ENCODE peak calls at places on chromosomes 5 and 9, in seven cellular contexts. G is PC-9, R is DND-41, S is body of pancreas, T is suprapubic skin, O is Panc1, M is left ventricle myocardium inferior. L is an unnamed sample.

GRCh38 chr9:133168432-133168831 is 4.7 kb upstream of the GBGT1 start:
- DNase-seq in G (no peak), R (no peak), S (no peak), T (no peak), O (peak), M (no peak), L (no peak)

GRCh38 chr9:112203536-112203935 is 28.4 kb upstream of the SUSD1 start:
- DNase-seq in G (no peak), R (no peak), S (no peak), T (no peak), O (no peak), M (no peak), L (peak)

GRCh38 chr9:133819923-133820322 is 81.8 kb upstream of the SARDH start:
- DNase-seq in G (no peak), R (no peak), S (no peak), T (no peak), O (no peak), M (no peak), L (no peak)

GRCh38 chr5:27158775-27159174 is 120.4 kb upstream of the CDH9 start:
- DNase-seq in G (no peak), R (no peak), S (no peak), T (no peak), O (no peak), M (no peak), L (no peak)

GRCh38 chr5:102743900-102744299 is 11.2 kb upstream of the PAM start:
- DNase-seq in G (no peak), R (no peak), S (no peak), T (no peak), O (no peak), M (no peak), L (no peak)

GRCh38 chr5:123297866-123298265 is 125.3 kb downstream of the CEP120 start:
- DNase-seq in G (no peak), R (no peak), S (no peak), T (no peak), O (no peak), M (no peak), L (no peak)

GRCh38 chr9:111945216-111945615 is 48.6 kb downstream of the UGCG start:
- DNase-seq in G (no peak), R (no peak), S (no peak), T (no peak), O (no peak), M (no peak), L (no peak)

GRCh38 chr9:89223398-89223977 is 44.9 kb upstream of the SHC3 start:
- DNase-seq in G (no peak), R (no peak), S (no peak), T (no peak), O (no peak), M (no peak), L (no peak)

GRCh38 chr9:136289651-136290507 is 14.0 kb downstream of the CCDC187 start:
- DNase-seq in G (no peak), R (no peak), S (no peak), T (no peak), O (no peak), M (no peak), L (no peak)
- TF ChIP-seq CTCF in G (no peak), R (peak), S (no peak), T (no peak), O (no peak), M (no peak), L (no peak)

GRCh38 chr5:33933723-33934544 is 2.3 kb upstream of the RXFP3 start:
- DNase-seq in G (peak), R (no peak), S (no peak), T (no peak), O (no peak), M (no peak), L (no peak)

GRCh38 chr5:33937700-33938506 is 1.7 kb downstream of the RXFP3 start:
- DNase-seq in G (no peak), R (no peak), S (no peak), T (no peak), O (no peak), M (no peak), L (no peak)

GRCh38 chr5:33937017-33937699 is 972 bp downstream of the RXFP3 start:
- DNase-seq in G (no peak), R (no peak), S (peak), T (no peak), O (no peak), M (no peak), L (no peak)

GRCh38 chr5:33936381-33937016 is at the start of gene RXFP3:
- DNase-seq in G (no peak), R (no peak), S (peak), T (no peak), O (no peak), M (no peak), L (no peak)

DNA sequence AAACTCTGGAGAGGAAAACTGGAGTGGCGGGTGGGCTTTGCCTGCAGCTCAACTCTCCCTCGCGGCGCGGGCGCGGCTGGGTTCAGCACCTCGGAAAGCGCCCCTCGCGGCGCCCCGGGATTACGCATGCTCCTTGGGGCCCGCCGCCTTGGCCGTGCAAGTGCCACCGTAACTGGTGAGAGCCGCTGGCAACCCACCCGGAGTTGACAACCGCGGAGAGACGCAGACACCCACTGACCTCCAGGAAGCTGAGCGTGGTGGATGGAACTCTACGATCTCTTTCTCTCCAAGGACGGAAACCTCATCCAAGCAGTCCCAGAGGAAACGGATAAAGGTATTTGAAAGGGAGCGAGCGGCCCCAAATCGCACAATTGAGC is 194 bp upstream of the RXFP3 start:
- DNase-seq in G (peak), R (no peak), S (peak), T (no peak), O (no peak), M (peak), L (peak)
- H3K4me3 ChIP-seq in G (no peak), R (no peak), S (no peak), T (peak), O (no peak), M (peak), L (peak)

DNA sequence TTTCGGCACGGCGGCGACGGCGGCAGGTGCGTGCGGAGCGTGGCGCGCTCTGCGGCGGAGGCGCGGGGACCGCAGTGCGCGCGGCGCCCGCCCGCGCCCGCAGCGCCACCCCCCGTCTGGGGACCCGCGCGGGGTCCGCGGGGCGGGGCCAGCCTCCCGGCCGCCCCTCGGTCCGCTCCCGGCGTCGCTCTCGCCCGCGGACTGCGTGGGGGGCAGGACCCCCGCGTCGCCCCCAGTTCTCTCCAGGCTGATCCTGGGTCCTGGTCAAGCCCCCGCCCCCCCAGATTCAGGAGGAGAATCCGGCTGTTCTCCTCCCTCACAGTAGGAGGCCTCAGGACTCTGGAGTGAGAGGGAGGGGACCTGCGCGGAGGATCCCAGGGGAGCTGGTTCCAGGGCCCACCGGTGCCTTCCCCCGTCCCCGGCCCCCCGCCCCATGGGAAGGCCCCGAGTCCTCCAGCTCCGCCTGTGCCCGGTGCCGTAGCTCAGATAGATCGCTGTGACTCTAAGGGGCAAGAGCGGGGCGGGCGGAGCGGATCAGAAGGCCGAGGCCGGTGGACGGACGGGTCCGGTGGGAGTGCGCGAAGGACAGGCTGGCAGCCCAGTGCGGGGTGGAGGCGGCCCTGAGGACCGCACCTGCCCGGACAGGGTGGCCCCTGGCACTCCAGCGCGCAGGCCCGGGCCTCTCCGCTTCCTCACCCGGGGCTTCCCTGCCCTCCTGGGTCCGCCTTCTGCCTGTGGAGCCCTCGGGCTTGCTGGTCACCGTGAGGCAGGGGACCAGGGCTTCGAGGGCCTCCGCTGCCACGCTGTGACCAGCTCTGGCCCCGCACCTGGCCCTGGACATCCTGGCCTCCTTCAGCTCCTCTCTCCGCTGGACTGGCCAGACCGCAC is at the start of gene RNF208:
- DNase-seq in G (no peak), R (no peak), S (peak), T (no peak), O (no peak), M (no peak), L (no peak)
- TF ChIP-seq CTCF in G (no peak), R (no peak), S (no peak), T (no peak), O (no peak), M (no peak), L (no peak)

GRCh38 chr9:78026416-78026815 is 5.2 kb downstream of the GNAQ start:
- DNase-seq in G (no peak), R (no peak), S (no peak), T (no peak), O (no peak), M (no peak), L (no peak)

GRCh38 chr9:78017294-78017693 is 14.3 kb downstream of the GNAQ start:
- DNase-seq in G (no peak), R (no peak), S (no peak), T (no peak), O (no peak), M (no peak), L (no peak)

GRCh38 chr9:78025186-78025585 is 6.4 kb downstream of the GNAQ start:
- DNase-seq in G (no peak), R (no peak), S (no peak), T (no peak), O (no peak), M (no peak), L (no peak)

GRCh38 chr9:78023003-78023741 is 8.4 kb downstream of the GNAQ start:
- DNase-seq in G (no peak), R (no peak), S (no peak), T (no peak), O (no peak), M (no peak), L (no peak)

GRCh38 chr9:78021692-78022091 is 9.9 kb downstream of the GNAQ start:
- DNase-seq in G (no peak), R (no peak), S (no peak), T (no peak), O (no peak), M (peak), L (no peak)
- H3K4me3 ChIP-seq in G (no peak), R (no peak), S (no peak), T (no peak), O (no peak), M (peak), L (no peak)

GRCh38 chr9:36969216-36969771 is 64.8 kb downstream of the PAX5 start:
- DNase-seq in G (no peak), R (no peak), S (no peak), T (no peak), O (no peak), M (no peak), L (no peak)
- TF ChIP-seq CTCF in G (no peak), R (no peak), S (no peak), T (no peak), O (no peak), M (no peak), L (no peak)

DNA sequence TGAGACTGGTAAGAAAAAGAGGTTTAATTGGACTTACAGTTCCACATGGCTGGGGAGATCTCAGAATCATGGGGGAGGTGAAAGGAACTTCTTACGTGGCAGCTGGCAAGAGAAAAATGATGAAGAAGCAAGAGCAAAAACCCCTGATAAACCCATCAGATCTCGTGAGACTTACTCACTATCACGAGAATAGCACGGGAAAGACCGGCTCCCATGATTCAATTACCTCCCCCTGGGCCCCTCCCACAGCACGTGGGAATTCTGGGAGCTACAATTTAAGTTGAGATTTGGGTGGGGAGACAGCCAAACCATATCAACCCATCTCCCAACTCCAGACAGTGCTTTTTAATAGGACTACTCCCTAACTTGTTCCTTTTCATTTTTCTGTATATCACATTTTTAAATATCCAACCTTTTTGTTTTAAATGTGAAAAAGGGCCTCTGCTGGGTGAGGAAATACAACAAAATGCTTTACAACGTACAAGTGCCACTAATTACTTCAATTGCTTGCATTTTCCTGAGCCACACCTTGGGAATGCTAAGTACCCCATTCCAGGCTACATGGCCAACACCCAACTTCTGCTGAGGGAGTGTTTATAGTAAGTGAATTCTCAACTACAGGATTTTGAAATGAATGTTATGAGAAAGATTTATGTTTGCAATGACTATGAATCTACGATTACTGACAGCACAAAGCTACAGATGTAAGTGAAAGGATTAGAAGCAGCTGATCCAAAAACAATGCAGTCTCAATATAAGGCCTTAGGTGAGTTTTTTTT is 294.1 kb upstream of the CD180 start:
- DNase-seq in G (no peak), R (no peak), S (no peak), T (no peak), O (no peak), M (no peak), L (no peak)
- H3K4me3 ChIP-seq in G (no peak), R (no peak), S (no peak), T (no peak), O (no peak), M (no peak), L (no peak)

DNA sequence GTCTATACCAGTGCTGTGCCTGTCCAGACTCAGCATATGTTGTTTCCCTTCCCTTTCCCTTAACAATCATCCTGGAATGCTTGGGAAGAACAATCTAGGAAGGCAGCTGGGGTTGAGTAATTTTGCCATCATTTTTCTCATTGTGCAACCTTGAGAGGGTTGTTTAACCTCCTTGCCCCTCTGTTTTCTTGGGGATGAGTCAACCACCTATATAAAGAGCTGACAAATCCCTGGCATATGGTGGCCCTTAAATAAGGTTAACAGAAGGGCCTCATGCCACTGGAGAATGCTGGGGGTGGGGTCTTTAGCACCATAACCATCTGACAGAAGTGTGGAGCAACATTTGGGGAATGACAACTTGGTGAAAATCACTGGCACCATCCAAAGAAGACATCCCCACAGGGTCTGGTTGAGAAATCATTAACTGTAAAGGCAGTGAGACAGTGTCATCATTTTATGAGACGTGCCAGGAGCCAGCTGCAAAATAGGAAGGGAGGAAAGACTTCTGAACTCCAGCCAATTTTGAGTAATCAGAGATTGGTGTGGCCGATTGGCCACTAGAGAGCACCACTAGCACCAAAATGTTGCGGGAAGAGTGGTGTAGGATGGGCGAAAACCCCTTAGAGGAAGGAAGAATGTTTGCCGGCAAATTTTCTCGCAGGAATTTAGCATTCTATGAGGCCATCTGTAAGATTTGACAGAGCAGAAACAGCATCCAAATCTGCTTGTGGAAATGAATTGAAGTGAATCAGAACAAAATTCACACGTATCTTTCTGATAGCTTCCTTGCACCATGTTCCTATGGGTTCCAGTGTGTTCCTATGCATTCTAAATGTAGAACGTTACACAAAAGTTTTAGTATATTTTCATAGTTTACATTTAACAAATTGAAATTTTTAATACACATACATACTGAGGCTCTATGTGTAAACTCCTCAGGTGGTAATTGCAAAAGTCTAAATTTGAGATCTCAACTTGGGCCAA is 113.8 kb downstream of the MSX2 start:
- DNase-seq in G (no peak), R (no peak), S (peak), T (no peak), O (no peak), M (no peak), L (no peak)
- TF ChIP-seq CTCF in G (no peak), R (no peak), S (no peak), T (no peak), O (peak), M (peak), L (peak)

GRCh38 chr5:64811050-64811640 is 42.4 kb downstream of the CWC27 start:
- DNase-seq in G (no peak), R (peak), S (no peak), T (no peak), O (peak), M (no peak), L (peak)

GRCh38 chr5:64806537-64806936 is 37.8 kb downstream of the CWC27 start:
- DNase-seq in G (no peak), R (no peak), S (no peak), T (no peak), O (no peak), M (no peak), L (no peak)

DNA sequence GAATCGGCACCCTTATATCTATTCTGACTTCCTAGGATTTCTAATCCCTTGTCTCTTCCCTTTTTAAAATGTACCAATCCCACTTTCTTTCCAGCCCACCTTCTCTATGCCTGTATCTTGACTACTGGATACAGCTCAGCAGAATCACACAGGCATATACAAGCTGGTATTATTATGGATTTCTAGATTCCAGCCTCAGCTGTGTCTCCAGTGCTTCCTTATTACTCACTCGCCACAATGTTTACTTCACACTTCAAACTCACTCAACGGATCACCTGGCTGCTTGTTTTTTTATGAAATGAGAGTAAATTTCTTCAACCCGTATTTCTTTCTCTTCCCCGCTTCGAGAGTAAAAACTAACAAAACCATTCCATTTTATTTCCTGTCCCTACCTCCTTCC is 38.8 kb downstream of the CWC27 start:
- DNase-seq in G (no peak), R (no peak), S (no peak), T (no peak), O (no peak), M (no peak), L (no peak)
- H3K4me3 ChIP-seq in G (no peak), R (no peak), S (no peak), T (no peak), O (no peak), M (no peak), L (no peak)

DNA sequence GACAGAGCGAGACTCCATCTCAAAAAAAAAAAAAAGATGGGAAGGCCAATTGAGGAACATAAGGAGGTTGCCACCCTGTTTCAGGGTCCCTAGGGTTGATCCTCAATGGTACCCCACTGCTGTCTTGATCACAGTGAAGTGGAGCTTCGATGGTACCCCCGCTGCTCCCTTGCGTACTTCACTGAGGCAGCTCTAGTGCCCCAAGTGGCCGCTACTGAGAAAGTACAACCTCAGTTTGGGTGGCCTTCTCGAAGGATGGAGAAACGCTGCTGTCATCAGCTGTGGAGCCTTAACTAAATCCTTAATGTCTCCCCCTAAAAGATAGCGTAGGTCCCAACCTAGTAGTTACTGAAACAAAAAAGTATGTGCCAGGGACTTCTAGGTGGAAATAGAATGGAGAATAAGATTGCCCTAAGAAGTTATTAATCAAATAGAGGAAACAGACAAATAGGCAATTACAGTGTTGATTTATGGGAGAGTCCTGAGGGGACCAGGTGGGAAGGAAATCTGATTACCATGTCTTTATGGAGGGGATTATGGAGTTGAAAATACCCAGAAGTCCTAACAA is 6.3 kb downstream of the TESK1 start:
- DNase-seq in G (peak), R (peak), S (peak), T (no peak), O (peak), M (peak), L (no peak)
- TF ChIP-seq CTCF in G (peak), R (peak), S (peak), T (peak), O (no peak), M (peak), L (peak)